ENCODE peak calls at places on chromosomes 11 and 22, in four cellular contexts. T is HepG2, C is H1, Q is NT2/D1. U is an unnamed sample.

GRCh38 chr22:29109853-29110252 is 37.0 kb downstream of the KREMEN1 start:
- DNase-seq in C (no peak), Q (no peak), T (no peak), U (no peak)

GRCh38 chr22:43905681-43906080 is 13.9 kb upstream of the PNPLA5 start:
- DNase-seq in C (no peak), T (no peak), Q (no peak), U (no peak)

GRCh38 chr11:131979364-131979763 is 608.9 kb downstream of the NTM start:
- DNase-seq in C (no peak), T (no peak), Q (no peak), U (no peak)

GRCh38 chr11:60777572-60777971 is 7.6 kb upstream of the MS4A10 start:
- DNase-seq in Q (no peak), C (no peak), T (peak), U (no peak)

GRCh38 chr22:49452362-49452946 is 375.2 kb downstream of the BRD1 start:
- DNase-seq in C (no peak), Q (no peak), T (no peak), U (no peak)

GRCh38 chr22:35783943-35784614 is 66.4 kb downstream of the APOL5 start:
- DNase-seq in C (no peak), Q (no peak), T (no peak), U (no peak)

GRCh38 chr11:83957038-83957900 is 671.1 kb upstream of the CCDC90B start:
- DNase-seq in T (no peak), Q (no peak), C (no peak), U (no peak)

GRCh38 chr11:28924007-28924406 is 815.8 kb downstream of the METTL15 start:
- DNase-seq in T (no peak), Q (no peak), C (no peak), U (no peak)

GRCh38 chr11:78256962-78257361 is 68.2 kb downstream of the USP35 start:
- DNase-seq in T (no peak), Q (no peak), C (no peak), U (no peak)

GRCh38 chr11:86743223-86744118 is 56.9 kb upstream of the PRSS23 start:
- DNase-seq in Q (no peak), C (no peak), T (peak), U (peak)

GRCh38 chr11:74777038-74777437 is 28.4 kb downstream of the RNF169 start:
- DNase-seq in C (no peak), T (no peak), Q (no peak), U (no peak)

GRCh38 chr11:1167256-1167655 is 9.5 kb downstream of the MUC5AC start:
- DNase-seq in C (no peak), Q (no peak), T (no peak), U (no peak)

GRCh38 chr11:19597194-19597593 is 115.4 kb upstream of the NAV2 start:
- DNase-seq in T (no peak), C (no peak), Q (no peak), U (no peak)

GRCh38 chr11:14746857-14747256 is 103.3 kb downstream of the PDE3B start:
- DNase-seq in T (no peak), Q (no peak), C (no peak), U (no peak)

GRCh38 chr22:43449205-43449830 is 37.5 kb downstream of the MPPED1 start:
- DNase-seq in T (no peak), C (peak), Q (no peak), U (peak)

GRCh38 chr11:67252831-67253239 is 13.4 kb upstream of the GRK2 start:
- DNase-seq in C (no peak), Q (no peak), T (no peak), U (no peak)

GRCh38 chr22:37062366-37062655 is 10.8 kb downstream of the KCTD17 start:
- DNase-seq in T (no peak), C (no peak), Q (no peak), U (no peak)

GRCh38 chr11:10305964-10306918 is 1.4 kb downstream of the ADM start:
- DNase-seq in T (no peak), C (no peak), Q (no peak), U (no peak)

GRCh38 chr11:66687831-66688281 is 10.2 kb upstream of the RBM4B start:
- DNase-seq in T (no peak), C (no peak), Q (no peak), U (no peak)

GRCh38 chr22:38490915-38491314 is 15.2 kb downstream of the DDX17 start:
- DNase-seq in C (no peak), T (peak), Q (no peak), U (no peak)

GRCh38 chr11:58625086-58625485 is 2.6 kb downstream of the CNTF start:
- DNase-seq in Q (no peak), C (no peak), T (no peak), U (no peak)

GRCh38 chr22:18023509-18024275 is 669 bp downstream of the MICAL3 start:
- DNase-seq in C (peak), T (no peak), Q (peak), U (peak)

GRCh38 chr11:19980957-19981669 is 179.2 kb downstream of the DBX1 start:
- DNase-seq in T (peak), Q (no peak), C (no peak), U (no peak)

GRCh38 chr22:46011627-46012181 is 34.7 kb upstream of the WNT7B start:
- DNase-seq in T (no peak), C (no peak), Q (no peak), U (no peak)

GRCh38 chr11:117885777-117886176 is 9.3 kb upstream of the FXYD6 start:
- DNase-seq in Q (no peak), T (peak), C (no peak), U (no peak)

GRCh38 chr11:117887431-117888139 is 11.1 kb upstream of the FXYD6 start:
- DNase-seq in T (no peak), C (no peak), Q (no peak), U (no peak)

GRCh38 chr11:117883063-117883462 is 6.6 kb upstream of the FXYD6 start:
- DNase-seq in Q (no peak), C (no peak), T (no peak), U (no peak)

GRCh38 chr11:117882539-117882938 is 6.1 kb upstream of the FXYD6 start:
- DNase-seq in T (no peak), Q (no peak), C (no peak), U (no peak)

GRCh38 chr11:117884994-117885393 is 8.5 kb upstream of the FXYD6 start:
- DNase-seq in T (no peak), C (no peak), Q (no peak), U (no peak)
- TF ChIP-seq SUZ12 in T (no peak), C (no peak), Q (no peak), U (no peak)

DNA sequence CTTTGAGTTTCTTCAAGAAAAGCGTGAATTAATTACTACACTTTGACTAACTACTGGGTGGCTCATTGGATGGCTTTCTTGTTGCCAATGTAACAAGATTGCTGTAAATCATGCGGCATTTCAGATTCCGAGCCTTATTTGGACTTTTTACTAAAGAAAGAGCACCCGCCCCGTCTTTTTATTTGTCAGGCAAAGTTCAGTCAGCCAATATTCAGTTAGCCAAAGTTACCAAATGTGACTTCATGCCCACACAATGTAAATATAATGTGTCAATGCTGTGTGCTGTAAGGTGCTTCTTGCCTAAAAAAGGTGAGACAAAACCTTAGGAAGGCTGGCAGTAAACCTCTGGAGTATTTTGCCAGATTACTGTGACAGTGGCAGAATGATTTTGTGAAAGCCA is 14.8 kb downstream of the FLI1 start:
- DNase-seq in Q (no peak), C (no peak), T (no peak), U (no peak)
- TF ChIP-seq SUZ12 in Q (no peak), C (no peak), T (no peak), U (no peak)

GRCh38 chr22:19744350-19745006 is 16.1 kb upstream of the TBX1 start:
- DNase-seq in T (no peak), Q (no peak), C (no peak), U (no peak)

GRCh38 chr22:19742160-19743066 is 18.2 kb upstream of the TBX1 start:
- DNase-seq in C (no peak), Q (no peak), T (no peak), U (no peak)

GRCh38 chr22:19741053-19741452 is 17.7 kb downstream of the GP1BB start:
- DNase-seq in T (no peak), C (no peak), Q (no peak), U (no peak)

GRCh38 chr22:19743626-19744025 is 17.0 kb upstream of the TBX1 start:
- DNase-seq in T (no peak), Q (no peak), C (no peak), U (no peak)

DNA sequence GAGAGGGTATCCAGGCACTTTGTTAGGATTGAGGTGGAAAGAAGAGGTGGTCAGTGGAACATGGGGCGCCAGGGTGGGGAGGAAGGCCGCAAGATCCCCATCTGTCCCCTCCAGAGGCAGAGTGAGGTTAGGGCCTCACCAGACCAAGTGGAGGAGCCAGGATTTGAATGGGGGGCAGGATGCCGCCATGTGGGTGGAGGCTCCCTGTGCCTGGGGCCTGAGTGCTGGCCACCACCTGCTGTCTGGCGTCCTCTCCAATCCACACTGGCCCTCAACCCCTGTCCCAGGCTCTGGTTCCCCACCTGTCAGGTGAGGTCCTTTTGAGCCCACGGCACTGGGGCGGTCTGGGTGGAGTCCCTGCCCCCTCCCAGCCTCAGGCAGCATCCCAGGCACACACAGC is 17.5 kb upstream of the TBX1 start:
- DNase-seq in C (no peak), Q (no peak), T (no peak), U (no peak)
- TF ChIP-seq SUZ12 in C (no peak), Q (no peak), T (no peak), U (no peak)

GRCh38 chr11:76863196-76863777 is 2.6 kb downstream of the ACER3 start:
- DNase-seq in Q (no peak), T (no peak), C (no peak), U (no peak)
- TF ChIP-seq SUZ12 in Q (no peak), T (no peak), C (no peak), U (no peak)

GRCh38 chr11:44469412-44469811 is 96.1 kb upstream of the CD82 start:
- DNase-seq in Q (no peak), C (no peak), T (peak), U (no peak)

GRCh38 chr11:44474702-44475101 is 90.8 kb upstream of the CD82 start:
- DNase-seq in T (no peak), C (no peak), Q (no peak), U (no peak)

GRCh38 chr11:44470849-44471248 is 94.6 kb upstream of the CD82 start:
- DNase-seq in Q (no peak), C (no peak), T (no peak), U (no peak)

GRCh38 chr11:44468338-44468988 is 97.0 kb upstream of the CD82 start:
- DNase-seq in T (no peak), Q (no peak), C (no peak), U (no peak)

GRCh38 chr11:44471603-44472002 is 93.9 kb upstream of the CD82 start:
- DNase-seq in Q (no peak), C (no peak), T (no peak), U (no peak)
- TF ChIP-seq SUZ12 in Q (no peak), C (no peak), T (no peak), U (no peak)

GRCh38 chr11:11969380-11970215 is 38.8 kb downstream of the DKK3 start:
- DNase-seq in T (no peak), Q (no peak), C (no peak), U (no peak)
- TF ChIP-seq SUZ12 in T (no peak), Q (no peak), C (no peak), U (no peak)